ENCODE peak calls at places on chromosomes 3 and 15, in eight cellular contexts. E is GM12878, U is ovary, C is HepG2, A is stomach, B is esophagus muscularis mucosa, N is H1, I is suprapubic skin. Y is an unnamed sample. For H3K36me3, the result is how much of the 10 kb centered on the place peaks cover.

GRCh38 chr3:80018375-80018774 is 250.6 kb upstream of the ROBO1 start:
- DNase-seq in E (no peak), N (no peak), B (no peak), A (no peak), I (no peak), C (no peak), U (no peak), Y (no peak)

GRCh38 chr3:182133752-182134151 is 422.0 kb downstream of the SOX2 start:
- DNase-seq in U (no peak), I (no peak), N (no peak), A (no peak), C (no peak), E (no peak), B (no peak), Y (no peak)

GRCh38 chr3:23637339-23637738 is 168.4 kb upstream of the UBE2E1 start:
- DNase-seq in U (no peak), B (no peak), N (no peak), E (no peak), C (no peak), A (no peak), I (no peak), Y (no peak)

GRCh38 chr3:170233532-170233931 is 11.3 kb downstream of the PRKCI start:
- DNase-seq in B (no peak), I (no peak), N (no peak), A (peak), C (peak), E (no peak), U (no peak), Y (no peak)

GRCh38 chr3:128725932-128726690 is at the start of gene RAB7A:
- DNase-seq in A (peak), E (peak), C (peak), U (peak), B (peak), I (peak), N (peak), Y (peak)

GRCh38 chr15:55168350-55168974 is 28.3 kb downstream of the RSL24D1 start:
- DNase-seq in C (peak), A (peak), B (no peak), U (peak), N (peak), E (peak), I (no peak), Y (no peak)

GRCh38 chr3:139225551-139225950 is 118.3 kb upstream of the MRPS22 start:
- DNase-seq in B (no peak), E (no peak), U (no peak), C (no peak), A (no peak), N (no peak), I (no peak), Y (no peak)

GRCh38 chr15:81337713-81338157 is 13.8 kb upstream of the STARD5 start:
- DNase-seq in B (no peak), U (no peak), I (no peak), E (no peak), C (no peak), A (no peak), N (no peak), Y (no peak)

GRCh38 chr15:101614001-101614585 is 38.1 kb downstream of the TM2D3 start:
- DNase-seq in A (no peak), E (no peak), B (no peak), I (no peak), U (no peak), N (no peak), C (no peak), Y (no peak)
- TF ChIP-seq EP300 in A (no peak), E (no peak), B (no peak), I (no peak), U (no peak), N (no peak), C (no peak), Y (no peak)

GRCh38 chr3:186582541-186582940 is 12.0 kb downstream of the DNAJB11 start:
- DNase-seq in A (no peak), N (no peak), B (no peak), U (no peak), C (no peak), I (no peak), E (no peak), Y (no peak)

GRCh38 chr3:186589115-186589514 is 18.6 kb downstream of the DNAJB11 start:
- DNase-seq in C (peak), B (no peak), N (no peak), U (no peak), E (no peak), A (no peak), I (no peak), Y (no peak)

GRCh38 chr3:186588619-186589018 is 18.1 kb downstream of the DNAJB11 start:
- DNase-seq in N (no peak), C (no peak), E (no peak), B (no peak), U (no peak), I (no peak), A (no peak), Y (no peak)

GRCh38 chr3:186587183-186587582 is 16.7 kb downstream of the DNAJB11 start:
- DNase-seq in E (no peak), I (no peak), U (no peak), B (no peak), A (no peak), N (no peak), C (no peak), Y (no peak)

DNA sequence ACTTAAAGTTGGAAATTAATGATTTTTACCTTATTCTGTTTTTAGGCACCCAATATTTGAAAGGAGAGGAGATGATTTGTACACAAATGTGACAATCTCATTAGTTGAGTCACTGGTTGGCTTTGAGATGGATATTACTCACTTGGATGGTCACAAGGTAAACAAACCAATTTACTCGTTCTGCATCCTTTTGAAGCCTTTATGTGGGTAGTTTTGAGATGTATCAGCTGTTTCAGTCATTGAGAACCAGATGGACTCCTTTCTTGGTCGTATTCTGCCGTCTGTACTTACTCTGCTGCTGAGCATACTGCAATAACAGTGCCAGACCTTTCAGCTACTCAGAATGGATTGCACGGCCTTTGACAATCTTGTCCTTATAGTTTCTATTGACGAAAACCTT is 13.3 kb downstream of the DNAJB11 start:
- DNase-seq in A (no peak), N (no peak), E (no peak), B (no peak), U (no peak), I (no peak), C (no peak), Y (no peak)
- H3K36me3 ChIP-seq in A (half or more), N (half or more), E (under half), B (half or more), U (under half), I (half or more), C (under half), Y (under half)

GRCh38 chr15:49215768-49216739 is 46.0 kb downstream of the GALK2 start:
- DNase-seq in E (peak), C (no peak), B (no peak), N (no peak), I (no peak), U (no peak), A (peak), Y (no peak)
- TF ChIP-seq CTCF in E (peak), C (no peak), B (no peak), N (peak), I (no peak), U (no peak), A (no peak), Y (no peak)

DNA sequence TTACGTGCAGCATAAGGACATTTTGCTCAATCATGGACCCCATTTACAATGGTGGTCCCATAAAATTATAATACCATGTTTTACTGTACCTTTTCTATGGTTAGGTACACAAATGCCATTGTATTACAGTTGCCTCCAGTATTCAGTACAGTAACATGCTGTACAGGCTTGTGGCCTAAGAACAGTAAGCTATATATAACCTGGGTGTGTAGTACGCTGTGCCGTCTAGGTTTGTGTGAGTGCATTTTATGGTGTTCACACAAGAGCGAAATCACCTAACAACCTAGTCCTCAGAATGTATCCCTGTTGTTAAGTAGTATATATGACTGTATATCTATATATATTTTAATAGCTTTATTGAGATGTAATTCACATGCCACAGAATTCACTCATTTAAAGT is 12.5 kb downstream of the ASB7 start:
- DNase-seq in A (no peak), U (no peak), E (no peak), C (no peak), B (no peak), I (no peak), N (no peak), Y (no peak)
- TF ChIP-seq EP300 in A (no peak), U (no peak), E (no peak), C (no peak), B (no peak), I (no peak), N (no peak), Y (no peak)

GRCh38 chr3:58105196-58105595 is 97.0 kb downstream of the FLNB start:
- DNase-seq in U (no peak), A (no peak), B (no peak), E (no peak), N (no peak), I (no peak), C (no peak), Y (no peak)

GRCh38 chr3:58104712-58105111 is 96.5 kb downstream of the FLNB start:
- DNase-seq in A (peak), E (no peak), C (no peak), B (no peak), I (no peak), N (no peak), U (no peak), Y (no peak)

GRCh38 chr3:58107597-58107996 is 99.4 kb downstream of the FLNB start:
- DNase-seq in B (no peak), N (no peak), E (no peak), A (no peak), C (no peak), I (no peak), U (no peak), Y (no peak)

GRCh38 chr3:58104155-58104554 is 95.9 kb downstream of the FLNB start:
- DNase-seq in A (no peak), B (no peak), U (no peak), I (no peak), E (no peak), N (no peak), C (no peak), Y (no peak)

GRCh38 chr3:58106640-58107039 is 98.4 kb downstream of the FLNB start:
- DNase-seq in I (no peak), U (no peak), N (no peak), A (no peak), C (no peak), B (no peak), E (no peak), Y (no peak)
- H3K36me3 ChIP-seq in I (half or more), U (under half), N (half or more), A (half or more), C (under half), B (half or more), E (under half), Y (half or more)

DNA sequence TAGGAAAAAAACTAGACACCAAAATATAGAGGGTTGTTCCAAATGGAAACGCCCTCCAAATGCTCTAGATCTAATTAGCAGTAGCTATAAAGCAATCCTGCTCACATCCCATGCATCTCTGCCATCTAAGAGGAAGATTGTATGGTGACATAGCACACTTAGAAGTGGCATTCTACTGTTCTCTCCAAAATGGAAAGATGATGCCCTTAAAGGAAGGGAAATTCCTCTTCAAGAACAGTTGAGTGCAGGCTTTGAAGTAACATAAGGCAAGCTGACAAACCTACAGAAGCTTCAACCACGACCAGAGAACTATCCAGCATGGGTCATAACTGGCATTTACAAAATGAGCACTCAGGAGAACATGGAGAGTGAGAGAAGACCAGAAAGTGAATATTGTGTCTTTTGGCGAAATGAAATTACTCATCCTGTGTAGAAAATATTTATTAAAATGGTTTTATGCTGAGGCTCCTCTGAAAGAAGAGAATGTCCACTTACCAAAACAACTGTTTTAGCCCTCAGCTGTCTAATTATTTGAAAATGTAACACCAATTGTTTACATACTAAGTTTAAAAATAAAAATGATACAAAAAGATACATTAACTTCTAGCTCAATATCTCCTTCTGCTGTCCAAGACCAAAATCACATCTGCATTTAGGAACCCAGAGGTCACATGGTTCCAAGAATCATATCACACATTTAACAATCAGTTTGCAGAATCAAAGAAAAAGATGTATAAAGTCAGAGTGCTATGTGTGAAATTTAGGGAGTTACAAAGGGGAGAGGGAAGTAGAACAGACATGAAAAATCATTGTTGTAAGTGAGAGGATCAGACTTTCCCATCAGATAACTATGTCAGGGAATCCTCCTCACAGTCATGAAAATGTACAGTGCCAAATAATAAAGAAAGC is 216.9 kb downstream of the ATP8B4 start:
- DNase-seq in N (no peak), A (no peak), E (no peak), C (no peak), I (no peak), B (no peak), U (no peak), Y (no peak)
- TF ChIP-seq CTCF in N (no peak), A (no peak), E (no peak), C (no peak), I (no peak), B (no peak), U (peak), Y (no peak)

Y was measured in sigmoid colon.